ENCODE peak calls at places on chromosomes 13 and 19, in nine cellular contexts. One of them, this sample, is unnamed.

GRCh38 chr19:19514215-19514633 is 1.1 kb downstream of the TSSK6 start:
- DNase-seq in gastrocnemius medialis: peak; percentile 38
- DNase-seq in left ventricle myocardium inferior: peak; percentile 84
- DNase-seq in thoracic aorta: no peak
- DNase-seq in ovary: peak; percentile 82
- DNase-seq in CD4-positive, CD25-positive, alpha-beta regulatory T cell: no peak
- DNase-seq in A673: no peak
- DNase-seq in foreskin keratinocyte: no peak
- DNase-seq in PC-3: no peak
- DNase-seq in this sample: no peak

GRCh38 chr19:2475018-2475701 is 767 bp upstream of the GADD45B start:
- DNase-seq in A673: peak; percentile 75
- DNase-seq in gastrocnemius medialis: no peak
- DNase-seq in ovary: peak; percentile 63
- DNase-seq in PC-3: peak; percentile 58
- DNase-seq in thoracic aorta: peak; percentile 28
- DNase-seq in foreskin keratinocyte: no peak
- DNase-seq in left ventricle myocardium inferior: peak; percentile 62
- DNase-seq in CD4-positive, CD25-positive, alpha-beta regulatory T cell: peak; percentile 68
- DNase-seq in this sample: peak; percentile 75

GRCh38 chr19:58518261-58519086 is 1.1 kb downstream of the ZBTB45 start:
- DNase-seq in ovary: no peak
- DNase-seq in left ventricle myocardium inferior: no peak
- DNase-seq in gastrocnemius medialis: no peak
- DNase-seq in A673: no peak
- DNase-seq in PC-3: peak; percentile 4
- DNase-seq in thoracic aorta: no peak
- DNase-seq in CD4-positive, CD25-positive, alpha-beta regulatory T cell: no peak
- DNase-seq in foreskin keratinocyte: no peak
- DNase-seq in this sample: no peak

GRCh38 chr19:35885225-35885624 is 15.1 kb downstream of the NFKBID start:
- DNase-seq in A673: no peak
- DNase-seq in PC-3: no peak
- DNase-seq in thoracic aorta: no peak
- DNase-seq in CD4-positive, CD25-positive, alpha-beta regulatory T cell: no peak
- DNase-seq in left ventricle myocardium inferior: no peak
- DNase-seq in foreskin keratinocyte: no peak
- DNase-seq in gastrocnemius medialis: no peak
- DNase-seq in ovary: no peak
- DNase-seq in this sample: no peak

GRCh38 chr19:31347828-31348314 is 1.4 kb downstream of the TSHZ3 start:
- DNase-seq in left ventricle myocardium inferior: no peak
- DNase-seq in gastrocnemius medialis: no peak
- DNase-seq in ovary: peak; percentile 74
- DNase-seq in PC-3: no peak
- DNase-seq in thoracic aorta: no peak
- DNase-seq in A673: no peak
- DNase-seq in CD4-positive, CD25-positive, alpha-beta regulatory T cell: no peak
- DNase-seq in foreskin keratinocyte: no peak
- DNase-seq in this sample: no peak

GRCh38 chr13:52446265-52446664 is 4.2 kb downstream of the VPS36 start:
- DNase-seq in ovary: no peak
- DNase-seq in left ventricle myocardium inferior: no peak
- DNase-seq in gastrocnemius medialis: no peak
- DNase-seq in foreskin keratinocyte: no peak
- DNase-seq in PC-3: peak; percentile 4
- DNase-seq in CD4-positive, CD25-positive, alpha-beta regulatory T cell: no peak
- DNase-seq in A673: peak; percentile 20
- DNase-seq in thoracic aorta: no peak
- DNase-seq in this sample: no peak

GRCh38 chr13:30431269-30431950 is 9.1 kb downstream of the UBE2L5 start:
- DNase-seq in gastrocnemius medialis: no peak
- DNase-seq in PC-3: peak; percentile 85
- DNase-seq in A673: no peak
- DNase-seq in thoracic aorta: no peak
- DNase-seq in ovary: no peak
- DNase-seq in CD4-positive, CD25-positive, alpha-beta regulatory T cell: no peak
- DNase-seq in foreskin keratinocyte: peak; percentile 59
- DNase-seq in left ventricle myocardium inferior: no peak
- DNase-seq in this sample: no peak

GRCh38 chr19:45171211-45171623 is 6.8 kb downstream of the TRAPPC6A start:
- DNase-seq in A673: no peak
- DNase-seq in ovary: no peak
- DNase-seq in PC-3: no peak
- DNase-seq in CD4-positive, CD25-positive, alpha-beta regulatory T cell: peak; percentile 28
- DNase-seq in left ventricle myocardium inferior: no peak
- DNase-seq in gastrocnemius medialis: no peak
- DNase-seq in thoracic aorta: no peak
- DNase-seq in foreskin keratinocyte: no peak
- DNase-seq in this sample: no peak

GRCh38 chr13:72255908-72256307 is 388.9 kb upstream of the DACH1 start:
- DNase-seq in ovary: no peak
- DNase-seq in CD4-positive, CD25-positive, alpha-beta regulatory T cell: no peak
- DNase-seq in gastrocnemius medialis: no peak
- DNase-seq in thoracic aorta: no peak
- DNase-seq in PC-3: peak; percentile 70
- DNase-seq in left ventricle myocardium inferior: no peak
- DNase-seq in foreskin keratinocyte: peak; percentile 37
- DNase-seq in A673: peak; percentile 35
- DNase-seq in this sample: peak; percentile 79

GRCh38 chr13:73665279-73665678 is 468.9 kb downstream of the KLF12 start:
- DNase-seq in gastrocnemius medialis: no peak
- DNase-seq in PC-3: no peak
- DNase-seq in thoracic aorta: no peak
- DNase-seq in ovary: no peak
- DNase-seq in left ventricle myocardium inferior: no peak
- DNase-seq in A673: no peak
- DNase-seq in foreskin keratinocyte: no peak
- DNase-seq in CD4-positive, CD25-positive, alpha-beta regulatory T cell: no peak
- DNase-seq in this sample: no peak

GRCh38 chr13:97333983-97334382 is 100.0 kb upstream of the RAP2A start:
- DNase-seq in left ventricle myocardium inferior: no peak
- DNase-seq in A673: no peak
- DNase-seq in PC-3: no peak
- DNase-seq in gastrocnemius medialis: no peak
- DNase-seq in thoracic aorta: no peak
- DNase-seq in ovary: no peak
- DNase-seq in CD4-positive, CD25-positive, alpha-beta regulatory T cell: no peak
- DNase-seq in foreskin keratinocyte: no peak
- DNase-seq in this sample: no peak

GRCh38 chr19:48627211-48627864 is 8.0 kb downstream of the SPHK2 start:
- DNase-seq in thoracic aorta: no peak
- DNase-seq in CD4-positive, CD25-positive, alpha-beta regulatory T cell: no peak
- DNase-seq in foreskin keratinocyte: no peak
- DNase-seq in ovary: peak; percentile 46
- DNase-seq in PC-3: no peak
- DNase-seq in A673: no peak
- DNase-seq in left ventricle myocardium inferior: no peak
- DNase-seq in gastrocnemius medialis: no peak
- DNase-seq in this sample: no peak

GRCh38 chr19:51712461-51713081 is 11.2 kb downstream of the HAS1 start:
- DNase-seq in ovary: no peak
- DNase-seq in foreskin keratinocyte: no peak
- DNase-seq in CD4-positive, CD25-positive, alpha-beta regulatory T cell: no peak
- DNase-seq in PC-3: peak; percentile 85
- DNase-seq in left ventricle myocardium inferior: no peak
- DNase-seq in thoracic aorta: no peak
- DNase-seq in A673: peak; percentile 68
- DNase-seq in gastrocnemius medialis: no peak
- DNase-seq in this sample: peak; percentile 25

GRCh38 chr19:3570619-3571018 is 2.1 kb upstream of the HMG20B start:
- DNase-seq in foreskin keratinocyte: no peak
- DNase-seq in CD4-positive, CD25-positive, alpha-beta regulatory T cell: no peak
- DNase-seq in thoracic aorta: no peak
- DNase-seq in left ventricle myocardium inferior: no peak
- DNase-seq in gastrocnemius medialis: no peak
- DNase-seq in ovary: no peak
- DNase-seq in PC-3: no peak
- DNase-seq in A673: no peak
- DNase-seq in this sample: no peak

GRCh38 chr19:15449620-15450527 is at the start of gene WIZ:
- DNase-seq in A673: peak; percentile 89
- DNase-seq in PC-3: peak; percentile 72
- DNase-seq in left ventricle myocardium inferior: peak; percentile 91
- DNase-seq in thoracic aorta: no peak
- DNase-seq in ovary: peak; percentile 91
- DNase-seq in CD4-positive, CD25-positive, alpha-beta regulatory T cell: peak; percentile 85
- DNase-seq in foreskin keratinocyte: no peak
- DNase-seq in gastrocnemius medialis: peak; percentile 59
- DNase-seq in this sample: peak; percentile 90

GRCh38 chr13:23687614-23688013 is 117.4 kb downstream of the TNFRSF19 start:
- DNase-seq in thoracic aorta: no peak
- DNase-seq in left ventricle myocardium inferior: no peak
- DNase-seq in ovary: no peak
- DNase-seq in A673: no peak
- DNase-seq in foreskin keratinocyte: no peak
- DNase-seq in CD4-positive, CD25-positive, alpha-beta regulatory T cell: no peak
- DNase-seq in gastrocnemius medialis: no peak
- DNase-seq in PC-3: no peak
- DNase-seq in this sample: no peak

GRCh38 chr13:100825551-100825950 is 151.0 kb upstream of the TMTC4 start:
- DNase-seq in CD4-positive, CD25-positive, alpha-beta regulatory T cell: no peak
- DNase-seq in A673: no peak
- DNase-seq in gastrocnemius medialis: no peak
- DNase-seq in foreskin keratinocyte: no peak
- DNase-seq in thoracic aorta: no peak
- DNase-seq in PC-3: peak; percentile 43
- DNase-seq in left ventricle myocardium inferior: no peak
- DNase-seq in ovary: no peak
- DNase-seq in this sample: no peak

GRCh38 chr13:23447927-23448326 is 14.4 kb upstream of the SACS start:
- DNase-seq in CD4-positive, CD25-positive, alpha-beta regulatory T cell: no peak
- DNase-seq in foreskin keratinocyte: no peak
- DNase-seq in A673: no peak
- DNase-seq in PC-3: no peak
- DNase-seq in left ventricle myocardium inferior: no peak
- DNase-seq in thoracic aorta: no peak
- DNase-seq in gastrocnemius medialis: no peak
- DNase-seq in ovary: no peak
- DNase-seq in this sample: no peak

GRCh38 chr13:108270442-108270841 is 924 bp downstream of the TNFSF13B start:
- DNase-seq in ovary: no peak
- DNase-seq in foreskin keratinocyte: no peak
- DNase-seq in left ventricle myocardium inferior: no peak
- DNase-seq in PC-3: no peak
- DNase-seq in thoracic aorta: no peak
- DNase-seq in CD4-positive, CD25-positive, alpha-beta regulatory T cell: no peak
- DNase-seq in gastrocnemius medialis: no peak
- DNase-seq in A673: peak; percentile 18
- DNase-seq in this sample: no peak
- H3K4me1 ChIP-seq in ovary: peaks cover 1% of the 10 kb centered on the region
- H3K4me1 ChIP-seq in foreskin keratinocyte: peaks cover 3% of the 10 kb centered on the region
- H3K4me1 ChIP-seq in left ventricle myocardium inferior: peaks cover 10% of the 10 kb centered on the region
- H3K4me1 ChIP-seq in PC-3: no peaks in the 10 kb centered on the region
- H3K4me1 ChIP-seq in thoracic aorta: peaks cover 14% of the 10 kb centered on the region
- H3K4me1 ChIP-seq in CD4-positive, CD25-positive, alpha-beta regulatory T cell: peaks cover 34% of the 10 kb centered on the region
- H3K4me1 ChIP-seq in gastrocnemius medialis: no peaks in the 10 kb centered on the region
- H3K4me1 ChIP-seq in A673: peaks cover 53% of the 10 kb centered on the region
- H3K4me1 ChIP-seq in this sample: no peaks in the 10 kb centered on the region

GRCh38 chr19:41889896-41890295 is 6.9 kb downstream of the ARHGEF1 start:
- DNase-seq in gastrocnemius medialis: no peak
- DNase-seq in PC-3: no peak
- DNase-seq in left ventricle myocardium inferior: no peak
- DNase-seq in thoracic aorta: no peak
- DNase-seq in foreskin keratinocyte: no peak
- DNase-seq in A673: no peak
- DNase-seq in ovary: no peak
- DNase-seq in CD4-positive, CD25-positive, alpha-beta regulatory T cell: no peak
- DNase-seq in this sample: no peak
- H3K4me1 ChIP-seq in gastrocnemius medialis: peaks cover 11% of the 10 kb centered on the region
- H3K4me1 ChIP-seq in PC-3: peaks cover 31% of the 10 kb centered on the region
- H3K4me1 ChIP-seq in left ventricle myocardium inferior: peaks cover 33% of the 10 kb centered on the region
- H3K4me1 ChIP-seq in thoracic aorta: peaks cover 3% of the 10 kb centered on the region
- H3K4me1 ChIP-seq in foreskin keratinocyte: peaks cover 27% of the 10 kb centered on the region
- H3K4me1 ChIP-seq in A673: peaks cover 32% of the 10 kb centered on the region
- H3K4me1 ChIP-seq in ovary: peaks cover 3% of the 10 kb centered on the region
- H3K4me1 ChIP-seq in CD4-positive, CD25-positive, alpha-beta regulatory T cell: peaks cover 93% of the 10 kb centered on the region
- H3K4me1 ChIP-seq in this sample: peaks cover 2% of the 10 kb centered on the region

DNA sequence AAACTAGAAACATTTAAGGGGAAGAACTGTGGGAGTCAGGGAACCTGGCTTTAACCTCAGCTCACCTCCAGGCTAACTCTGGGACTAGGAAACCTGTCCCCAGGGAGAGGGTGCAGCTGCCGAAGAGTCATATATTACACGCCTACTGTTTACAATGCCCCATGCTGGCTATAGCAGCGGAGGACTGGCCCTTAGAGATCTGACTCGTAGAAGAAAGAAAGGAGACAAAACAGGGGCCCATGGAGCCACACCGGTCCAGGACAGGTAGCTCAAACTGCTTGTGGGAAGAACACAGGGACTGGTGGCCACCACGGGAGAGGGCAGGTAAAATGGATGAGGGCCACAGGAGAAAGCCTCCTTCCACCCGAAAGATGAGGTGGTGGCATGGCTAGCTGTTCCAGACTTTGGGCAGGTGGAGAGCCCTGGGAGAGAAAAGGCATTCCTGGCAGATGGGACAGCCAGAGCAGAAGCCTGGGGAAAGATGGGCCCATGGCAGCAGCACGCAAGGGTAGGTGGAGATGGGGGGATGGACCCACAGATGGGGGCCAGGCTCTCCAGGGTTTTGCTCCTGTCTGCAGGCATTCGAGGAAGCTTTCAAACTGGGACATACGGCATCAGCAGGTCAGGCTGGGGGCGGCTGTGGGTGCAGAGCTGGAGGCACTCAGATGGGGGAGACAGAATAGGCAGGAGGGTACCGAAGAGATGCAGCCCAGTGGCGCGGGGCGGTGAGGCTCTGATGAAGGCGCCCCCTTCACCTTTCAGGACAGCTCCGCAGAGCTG is 69.5 kb downstream of the LATS2 start:
- DNase-seq in PC-3: no peak
- DNase-seq in thoracic aorta: no peak
- DNase-seq in ovary: no peak
- DNase-seq in gastrocnemius medialis: no peak
- DNase-seq in foreskin keratinocyte: no peak
- DNase-seq in left ventricle myocardium inferior: no peak
- DNase-seq in CD4-positive, CD25-positive, alpha-beta regulatory T cell: no peak
- DNase-seq in A673: no peak
- DNase-seq in this sample: no peak
- H3K4me1 ChIP-seq in PC-3: no peaks in the 10 kb centered on the region
- H3K4me1 ChIP-seq in thoracic aorta: no peaks in the 10 kb centered on the region
- H3K4me1 ChIP-seq in ovary: no peaks in the 10 kb centered on the region
- H3K4me1 ChIP-seq in gastrocnemius medialis: peaks cover 32% of the 10 kb centered on the region
- H3K4me1 ChIP-seq in foreskin keratinocyte: no peaks in the 10 kb centered on the region
- H3K4me1 ChIP-seq in left ventricle myocardium inferior: peaks cover 39% of the 10 kb centered on the region
- H3K4me1 ChIP-seq in CD4-positive, CD25-positive, alpha-beta regulatory T cell: no peaks in the 10 kb centered on the region
- H3K4me1 ChIP-seq in A673: peaks cover under 1% of the 10 kb centered on the region
- H3K4me1 ChIP-seq in this sample: no peaks in the 10 kb centered on the region

DNA sequence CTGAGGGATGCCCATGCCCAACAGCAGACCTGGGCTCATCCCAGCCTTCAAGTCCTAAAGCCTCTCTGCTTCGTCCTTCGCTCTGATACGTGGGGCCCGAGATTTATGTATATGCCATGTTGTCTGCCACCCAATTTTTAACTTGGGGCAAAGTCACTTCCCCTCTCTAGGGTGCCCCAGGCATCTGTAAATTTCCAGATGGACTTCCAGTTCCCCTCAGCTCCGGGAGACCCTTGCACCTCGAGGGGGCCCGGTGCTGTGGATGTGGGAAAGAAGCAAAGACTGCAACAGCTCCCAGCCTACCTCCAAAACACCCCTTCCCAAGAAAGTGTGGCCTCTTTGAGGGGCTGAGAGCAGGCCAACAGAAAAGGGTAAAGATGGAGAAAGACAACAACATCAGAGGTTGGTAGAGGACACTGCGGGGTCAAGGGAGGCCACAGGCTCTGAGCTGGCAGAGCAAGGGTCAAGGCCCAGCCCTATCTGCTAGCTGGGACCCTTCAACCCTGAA is 97.4 kb downstream of the STK24 start:
- DNase-seq in left ventricle myocardium inferior: no peak
- DNase-seq in PC-3: no peak
- DNase-seq in A673: no peak
- DNase-seq in thoracic aorta: no peak
- DNase-seq in gastrocnemius medialis: no peak
- DNase-seq in CD4-positive, CD25-positive, alpha-beta regulatory T cell: no peak
- DNase-seq in foreskin keratinocyte: no peak
- DNase-seq in ovary: no peak
- DNase-seq in this sample: no peak
- H3K4me1 ChIP-seq in left ventricle myocardium inferior: peaks cover 97% of the 10 kb centered on the region
- H3K4me1 ChIP-seq in PC-3: peaks cover 50% of the 10 kb centered on the region
- H3K4me1 ChIP-seq in A673: peaks cover 32% of the 10 kb centered on the region
- H3K4me1 ChIP-seq in thoracic aorta: peaks cover 24% of the 10 kb centered on the region
- H3K4me1 ChIP-seq in gastrocnemius medialis: peaks cover 71% of the 10 kb centered on the region
- H3K4me1 ChIP-seq in CD4-positive, CD25-positive, alpha-beta regulatory T cell: peaks cover 76% of the 10 kb centered on the region
- H3K4me1 ChIP-seq in foreskin keratinocyte: peaks cover 24% of the 10 kb centered on the region
- H3K4me1 ChIP-seq in ovary: peaks cover 29% of the 10 kb centered on the region
- H3K4me1 ChIP-seq in this sample: peaks cover 10% of the 10 kb centered on the region

This sample was measured in HAP-1.